ENCODE peak calls at places on chromosomes 16 and 17, in five cellular contexts. E is astrocyte of the spinal cord, B is natural killer cell, Z is neural crest cell, W is nephron progenitor cell. H is an unnamed sample.

GRCh38 chr16:7332611-7333010 is at the start of gene RBFOX1:
- DNase-seq in Z (no peak), B (no peak), E (no peak), W (no peak), H (no peak)

GRCh38 chr17:10130733-10131132 is 67.7 kb downstream of the GAS7 start:
- DNase-seq in B (no peak), Z (no peak), W (no peak), E (no peak), H (no peak)

GRCh38 chr17:62876664-62877411 is 68.7 kb upstream of the MARCHF10 start:
- DNase-seq in Z (no peak), W (no peak), E (peak; percentile 60), B (no peak), H (no peak)

GRCh38 chr16:68668266-68668665 is 23.2 kb downstream of the CDH3 start:
- DNase-seq in B (no peak), Z (no peak), W (no peak), E (no peak), H (no peak)

GRCh38 chr17:39014044-39014794 is 47.0 kb upstream of the FBXO47 start:
- DNase-seq in E (peak; percentile 43), W (no peak), Z (no peak), B (no peak), H (no peak)

GRCh38 chr17:18143044-18143936 is 34.7 kb downstream of the MYO15A start:
- DNase-seq in W (no peak), Z (peak; percentile 24), B (no peak), E (no peak), H (no peak)

GRCh38 chr16:75702247-75702646 is 986 bp upstream of the DUXB start:
- DNase-seq in E (no peak), B (no peak), W (no peak), Z (no peak), H (no peak)

GRCh38 chr17:60102632-60103047 is 23.9 kb upstream of the HEATR6 start:
- DNase-seq in W (no peak), E (peak; percentile 32), Z (no peak), B (no peak), H (peak; percentile 7)

GRCh38 chr17:50779747-50780363 is 12.5 kb upstream of the ANKRD40CL start:
- DNase-seq in E (no peak), W (no peak), B (no peak), Z (no peak), H (peak; percentile 25)

GRCh38 chr17:1997146-1997586 is 28.0 kb downstream of the RTN4RL1 start:
- DNase-seq in B (no peak), Z (no peak), W (no peak), E (no peak), H (no peak)

GRCh38 chr17:82399030-82399429 is 19.1 kb upstream of the HEXD start:
- DNase-seq in B (no peak), W (no peak), Z (no peak), E (peak; percentile 78), H (no peak)

GRCh38 chr17:19768046-19768782 is 20.1 kb upstream of the ALDH3A1 start:
- DNase-seq in E (no peak), Z (no peak), B (no peak), W (no peak), H (no peak)

GRCh38 chr16:87924041-87924851 is 12.1 kb downstream of the CA5A start:
- DNase-seq in W (no peak), B (no peak), E (no peak), Z (no peak), H (no peak)

GRCh38 chr17:58330544-58330996 is 2.0 kb upstream of the TSPOAP1 start:
- DNase-seq in B (no peak), Z (no peak), W (no peak), E (no peak), H (no peak)

GRCh38 chr16:54633943-54634362 is 296.7 kb upstream of the IRX5 start:
- DNase-seq in B (no peak), E (peak; percentile 31), W (peak; percentile 24), Z (peak; percentile 38), H (no peak)

GRCh38 chr17:4780325-4781010 is 5.7 kb downstream of the VMO1 start:
- DNase-seq in E (no peak), Z (no peak), B (no peak), W (no peak), H (no peak)

GRCh38 chr17:43085489-43085888 is 39.7 kb downstream of the BRCA1 start:
- DNase-seq in B (no peak), W (no peak), Z (no peak), E (peak; percentile 38), H (no peak)

GRCh38 chr17:38917259-38917658 is 8.2 kb upstream of the LASP1NB start:
- DNase-seq in Z (no peak), E (no peak), W (no peak), B (no peak), H (no peak)

GRCh38 chr17:39921323-39921722 is 2.9 kb upstream of the GSDMB start:
- DNase-seq in E (no peak), B (no peak), Z (no peak), W (no peak), H (no peak)

GRCh38 chr16:57480127-57480753 is 6.1 kb downstream of the DOK4 start:
- DNase-seq in Z (no peak), B (no peak), E (no peak), W (peak; percentile 33), H (no peak)

GRCh38 chr17:63537991-63538692 is 12.1 kb upstream of the DCAF7 start:
- DNase-seq in Z (no peak), E (no peak), W (peak; percentile 38), B (no peak), H (no peak)

GRCh38 chr17:7509937-7510336 is 25.8 kb downstream of the POLR2A start:
- DNase-seq in Z (no peak), E (no peak), B (no peak), W (no peak), H (no peak)

GRCh38 chr17:6780886-6781285 is 4.9 kb downstream of the FBXO39 start:
- DNase-seq in B (no peak), E (no peak), W (no peak), Z (no peak), H (no peak)

GRCh38 chr17:7289256-7290032 is 5.0 kb downstream of the YBX2 start:
- DNase-seq in B (no peak), W (no peak), Z (no peak), E (no peak), H (no peak)

GRCh38 chr16:24409045-24409444 is 130.3 kb upstream of the RBBP6 start:
- DNase-seq in B (no peak), Z (no peak), W (no peak), E (no peak), H (no peak)

GRCh38 chr17:78173025-78173715 is 4.8 kb downstream of the SYNGR2 start:
- DNase-seq in W (no peak), B (no peak), E (no peak), Z (no peak), H (no peak)

GRCh38 chr16:11257131-11257938 is 1.3 kb upstream of the SOCS1 start:
- DNase-seq in Z (peak; percentile 61), B (peak; percentile 58), E (peak; percentile 82), W (peak; percentile 69), H (peak; percentile 53)

GRCh38 chr17:7774037-7774659 is 56.6 kb downstream of the DNAH2 start:
- DNase-seq in E (no peak), W (no peak), Z (no peak), B (no peak), H (no peak)

GRCh38 chr17:30376621-30377452 is 1.9 kb upstream of the CPD start:
- DNase-seq in B (no peak), Z (no peak), E (peak; percentile 85), W (no peak), H (no peak)

GRCh38 chr17:4480929-4481898 is 17.5 kb upstream of the SPNS2 start:
- DNase-seq in B (no peak), W (no peak), Z (no peak), E (no peak), H (peak; percentile 14)

GRCh38 chr16:70508752-70509151 is 14.6 kb downstream of the COG4 start:
- DNase-seq in W (no peak), Z (no peak), E (no peak), B (no peak), H (no peak)

GRCh38 chr17:78883533-78884131 is 19.4 kb downstream of the CEP295NL start:
- DNase-seq in E (peak; percentile 96), W (peak; percentile 46), Z (peak; percentile 62), B (no peak), H (no peak)

GRCh38 chr16:65342231-65342866 is 220.5 kb upstream of the CDH11 start:
- DNase-seq in B (no peak), Z (no peak), E (no peak), W (no peak), H (no peak)
- TF ChIP-seq CTCF in B (no peak), Z (no peak), E (peak; percentile 6), W (no peak), H (no peak)

GRCh38 chr16:661184-661821 is 6.6 kb upstream of the RHOT2 start:
- DNase-seq in W (no peak), Z (no peak), B (no peak), E (no peak), H (no peak)
- TF ChIP-seq CTCF in W (no peak), Z (no peak), B (peak; percentile 21), E (no peak), H (no peak)

DNA sequence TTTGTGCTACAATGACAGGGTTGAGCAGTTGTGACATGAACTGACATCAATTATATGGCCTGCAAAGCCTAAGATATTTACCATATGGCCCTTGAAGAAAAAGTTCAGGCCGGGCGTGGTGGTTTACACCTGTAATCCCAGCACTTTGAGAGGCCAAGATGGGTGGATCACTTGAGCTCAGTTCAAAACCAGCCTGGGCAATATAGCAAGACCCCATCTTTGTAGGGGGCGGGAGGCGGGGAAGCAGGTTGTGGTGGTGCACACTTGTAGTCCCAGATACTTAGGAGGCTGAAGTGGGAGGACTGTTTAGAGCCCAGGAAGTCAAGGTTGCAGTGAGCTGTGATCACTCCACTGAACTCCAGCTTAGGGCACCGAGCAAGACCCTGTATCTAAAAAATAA is 48.3 kb downstream of the STH start:
- DNase-seq in Z (no peak), E (no peak), B (no peak), W (no peak), H (no peak)
- TF ChIP-seq CTCF in Z (no peak), E (no peak), B (no peak), W (no peak), H (no peak)

GRCh38 chr16:19688396-19689024 is 29.5 kb downstream of the KNOP1 start:
- DNase-seq in B (no peak), Z (no peak), E (no peak), W (no peak), H (no peak)
- TF ChIP-seq CTCF in B (no peak), Z (no peak), E (no peak), W (no peak), H (no peak)

GRCh38 chr17:73720187-73720834 is 76.1 kb upstream of the SDK2 start:
- DNase-seq in Z (no peak), W (no peak), E (no peak), B (no peak), H (no peak)
- TF ChIP-seq CTCF in Z (no peak), W (no peak), E (no peak), B (no peak), H (no peak)